ENCODE peak calls at places on chromosomes 2 and 18, in four cellular contexts. One of them, this sample, is unnamed.

GRCh38 chr2:173613386-173613785 is 258.7 kb downstream of the CDCA7 start:
- DNase-seq in HT1080: no peak
- DNase-seq in stimulated activated CD4-positive, alpha-beta T cell treated with anti-CD3 and anti-CD28 coated beads, Interleukin-15, amount 100 ng/mL, for 1 hour: no peak
- DNase-seq in midbrain: no peak
- DNase-seq in this sample: no peak

GRCh38 chr18:50161806-50162205 is 33.1 kb downstream of the MYO5B start:
- DNase-seq in HT1080: no peak
- DNase-seq in stimulated activated CD4-positive, alpha-beta T cell treated with anti-CD3 and anti-CD28 coated beads, Interleukin-15, amount 100 ng/mL, for 1 hour: no peak
- DNase-seq in midbrain: no peak
- DNase-seq in this sample: no peak

GRCh38 chr2:144523606-144524131 is 3.8 kb upstream of the ZEB2 start:
- DNase-seq in HT1080: no peak
- DNase-seq in stimulated activated CD4-positive, alpha-beta T cell treated with anti-CD3 and anti-CD28 coated beads, Interleukin-15, amount 100 ng/mL, for 1 hour: no peak
- DNase-seq in midbrain: no peak
- DNase-seq in this sample: peak

GRCh38 chr2:216633616-216634316 is 546 bp downstream of the IGFBP2 start:
- DNase-seq in HT1080: no peak
- DNase-seq in stimulated activated CD4-positive, alpha-beta T cell treated with anti-CD3 and anti-CD28 coated beads, Interleukin-15, amount 100 ng/mL, for 1 hour: no peak
- DNase-seq in midbrain: no peak
- DNase-seq in this sample: peak

GRCh38 chr2:111995148-111995547 is 59.9 kb upstream of the TMEM87B start:
- DNase-seq in HT1080: no peak
- DNase-seq in stimulated activated CD4-positive, alpha-beta T cell treated with anti-CD3 and anti-CD28 coated beads, Interleukin-15, amount 100 ng/mL, for 1 hour: no peak
- DNase-seq in midbrain: no peak
- DNase-seq in this sample: no peak

GRCh38 chr2:118112771-118113334 is 24.6 kb downstream of the INSIG2 start:
- DNase-seq in HT1080: peak
- DNase-seq in stimulated activated CD4-positive, alpha-beta T cell treated with anti-CD3 and anti-CD28 coated beads, Interleukin-15, amount 100 ng/mL, for 1 hour: no peak
- DNase-seq in midbrain: no peak
- DNase-seq in this sample: peak

GRCh38 chr2:157627594-157628281 is 926 bp downstream of the ACVR1C start:
- DNase-seq in HT1080: peak
- DNase-seq in stimulated activated CD4-positive, alpha-beta T cell treated with anti-CD3 and anti-CD28 coated beads, Interleukin-15, amount 100 ng/mL, for 1 hour: peak
- DNase-seq in midbrain: peak
- DNase-seq in this sample: no peak

GRCh38 chr2:64985457-64985856 is 3.7 kb upstream of the SLC1A4 start:
- DNase-seq in HT1080: no peak
- DNase-seq in stimulated activated CD4-positive, alpha-beta T cell treated with anti-CD3 and anti-CD28 coated beads, Interleukin-15, amount 100 ng/mL, for 1 hour: no peak
- DNase-seq in midbrain: no peak
- DNase-seq in this sample: no peak

GRCh38 chr2:85722519-85722918 is 28.4 kb downstream of the GNLY start:
- DNase-seq in HT1080: no peak
- DNase-seq in stimulated activated CD4-positive, alpha-beta T cell treated with anti-CD3 and anti-CD28 coated beads, Interleukin-15, amount 100 ng/mL, for 1 hour: no peak
- DNase-seq in midbrain: no peak
- DNase-seq in this sample: no peak

GRCh38 chr18:7728297-7728696 is 161.2 kb downstream of the PTPRM start:
- DNase-seq in HT1080: no peak
- DNase-seq in stimulated activated CD4-positive, alpha-beta T cell treated with anti-CD3 and anti-CD28 coated beads, Interleukin-15, amount 100 ng/mL, for 1 hour: no peak
- DNase-seq in midbrain: no peak
- DNase-seq in this sample: no peak

GRCh38 chr2:112959109-112959591 is 18.7 kb upstream of the IL36G start:
- DNase-seq in HT1080: no peak
- DNase-seq in stimulated activated CD4-positive, alpha-beta T cell treated with anti-CD3 and anti-CD28 coated beads, Interleukin-15, amount 100 ng/mL, for 1 hour: no peak
- DNase-seq in midbrain: no peak
- DNase-seq in this sample: no peak

GRCh38 chr2:66389651-66390131 is 45.2 kb upstream of the MEIS1 start:
- DNase-seq in HT1080: peak
- DNase-seq in stimulated activated CD4-positive, alpha-beta T cell treated with anti-CD3 and anti-CD28 coated beads, Interleukin-15, amount 100 ng/mL, for 1 hour: no peak
- DNase-seq in midbrain: no peak
- DNase-seq in this sample: no peak

GRCh38 chr18:79403723-79404566 is 8.2 kb downstream of the NFATC1 start:
- DNase-seq in HT1080: no peak
- DNase-seq in stimulated activated CD4-positive, alpha-beta T cell treated with anti-CD3 and anti-CD28 coated beads, Interleukin-15, amount 100 ng/mL, for 1 hour: no peak
- DNase-seq in midbrain: no peak
- DNase-seq in this sample: no peak

GRCh38 chr18:58054041-58054733 is 10.2 kb downstream of the NEDD4L start:
- DNase-seq in HT1080: peak
- DNase-seq in stimulated activated CD4-positive, alpha-beta T cell treated with anti-CD3 and anti-CD28 coated beads, Interleukin-15, amount 100 ng/mL, for 1 hour: no peak
- DNase-seq in midbrain: no peak
- DNase-seq in this sample: no peak